ENCODE peak calls at places on chromosome 10, in six cellular contexts. G is aorta; S is cardiac muscle cell; P is testis; V is psoas muscle; A is effector memory CD4-positive, alpha-beta T cell. M is an unnamed sample. For H3K9me3, the result is how much of the 10 kb centered on the place peaks cover.

GRCh38 chr10:56537984-56538383 is 176.9 kb upstream of the ZWINT start:
- DNase-seq in G (no peak), S (no peak), P (no peak), V (no peak), A (no peak), M (no peak)

GRCh38 chr10:49783645-49784044 is 21.5 kb upstream of the OGDHL start:
- DNase-seq in G (no peak), S (peak), P (no peak), V (no peak), A (no peak), M (no peak)

GRCh38 chr10:49161411-49161997 is 26.7 kb downstream of the TMEM273 start:
- DNase-seq in G (no peak), S (peak), P (peak), V (no peak), A (no peak), M (no peak)

GRCh38 chr10:7345717-7346116 is 65.1 kb downstream of the SFMBT2 start:
- DNase-seq in G (no peak), S (no peak), P (no peak), V (no peak), A (no peak), M (no peak)

GRCh38 chr10:46304671-46305429 is 18.1 kb downstream of the ANTXRL start:
- DNase-seq in G (peak), S (no peak), P (no peak), V (no peak), A (no peak), M (no peak)

GRCh38 chr10:70558871-70559810 is 43.4 kb downstream of the PRF1 start:
- DNase-seq in G (peak), S (peak), P (peak), V (peak), A (peak), M (peak)

GRCh38 chr10:31011660-31012022 is 20.0 kb downstream of the ZNF438 start:
- DNase-seq in G (no peak), S (no peak), P (no peak), V (no peak), A (no peak), M (no peak)

GRCh38 chr10:104333728-104334373 is 4.4 kb downstream of the ITPRIP start:
- DNase-seq in G (no peak), S (no peak), P (peak), V (no peak), A (no peak), M (no peak)

GRCh38 chr10:88293073-88293472 is 290.0 kb downstream of the RNLS start:
- DNase-seq in G (no peak), S (no peak), P (no peak), V (no peak), A (no peak), M (no peak)

GRCh38 chr10:131848741-131849590 is 51.8 kb upstream of the PPP2R2D start:
- DNase-seq in G (peak), S (no peak), P (no peak), V (peak), A (no peak), M (no peak)

GRCh38 chr10:12181065-12181775 is 14.5 kb downstream of the NUDT5 start:
- DNase-seq in G (no peak), S (no peak), P (no peak), V (no peak), A (peak), M (no peak)

GRCh38 chr10:47207280-47207613 is 92.8 kb upstream of the GDF10 start:
- DNase-seq in G (no peak), S (peak), P (no peak), V (no peak), A (no peak), M (no peak)

GRCh38 chr10:113880236-113880635 is 25.8 kb downstream of the NHLRC2 start:
- DNase-seq in G (no peak), S (no peak), P (no peak), V (no peak), A (no peak), M (no peak)

GRCh38 chr10:68082815-68083395 is 7.8 kb upstream of the HERC4 start:
- DNase-seq in G (no peak), S (no peak), P (no peak), V (no peak), A (no peak), M (no peak)

GRCh38 chr10:24350111-24350921 is 141.4 kb downstream of the KIAA1217 start:
- DNase-seq in G (no peak), S (no peak), P (no peak), V (no peak), A (no peak), M (no peak)

GRCh38 chr10:32890444-32890843 is 67.6 kb downstream of the ITGB1 start:
- DNase-seq in G (no peak), S (no peak), P (no peak), V (no peak), A (no peak), M (no peak)

GRCh38 chr10:649798-650690 is 39.4 kb downstream of the DIP2C start:
- DNase-seq in G (peak), S (no peak), P (no peak), V (no peak), A (no peak), M (no peak)

GRCh38 chr10:111017093-111017492 is 59.7 kb upstream of the ADRA2A start:
- DNase-seq in G (no peak), S (no peak), P (no peak), V (no peak), A (no peak), M (no peak)

GRCh38 chr10:79025113-79025832 is 43.5 kb upstream of the ZMIZ1 start:
- DNase-seq in G (peak), S (peak), P (no peak), V (peak), A (no peak), M (peak)

GRCh38 chr10:96440257-96441125 is 73.2 kb downstream of the TLL2 start:
- DNase-seq in G (no peak), S (no peak), P (no peak), V (no peak), A (no peak), M (peak)

GRCh38 chr10:121076760-121077159 is 225.6 kb downstream of the WDR11 start:
- DNase-seq in G (no peak), S (no peak), P (no peak), V (no peak), A (no peak), M (no peak)

GRCh38 chr10:121078672-121079102 is 227.5 kb downstream of the WDR11 start:
- DNase-seq in G (no peak), S (no peak), P (no peak), V (no peak), A (no peak), M (no peak)

GRCh38 chr10:121079226-121079625 is 228.1 kb downstream of the WDR11 start:
- DNase-seq in G (no peak), S (no peak), P (no peak), V (no peak), A (no peak), M (peak)

GRCh38 chr10:121077331-121077730 is 226.2 kb downstream of the WDR11 start:
- DNase-seq in G (no peak), S (peak), P (no peak), V (peak), A (no peak), M (no peak)

GRCh38 chr10:121078036-121078435 is 226.9 kb downstream of the WDR11 start:
- DNase-seq in G (no peak), S (no peak), P (no peak), V (no peak), A (no peak), M (no peak)
- H3K9me3 ChIP-seq in G (under half), S (under half), P (under half), V (under half), A (under half), M (under half)

GRCh38 chr10:125329056-125329455 is 168.7 kb upstream of the CTBP2 start:
- DNase-seq in G (no peak), S (no peak), P (no peak), V (no peak), A (no peak), M (no peak)

GRCh38 chr10:125332548-125333208 is 172.3 kb upstream of the CTBP2 start:
- DNase-seq in G (no peak), S (no peak), P (no peak), V (no peak), A (no peak), M (no peak)

GRCh38 chr10:125333769-125334168 is 173.4 kb upstream of the CTBP2 start:
- DNase-seq in G (no peak), S (no peak), P (no peak), V (no peak), A (no peak), M (no peak)

GRCh38 chr10:125333209-125333591 is 172.8 kb upstream of the CTBP2 start:
- DNase-seq in G (no peak), S (no peak), P (no peak), V (no peak), A (no peak), M (no peak)

DNA sequence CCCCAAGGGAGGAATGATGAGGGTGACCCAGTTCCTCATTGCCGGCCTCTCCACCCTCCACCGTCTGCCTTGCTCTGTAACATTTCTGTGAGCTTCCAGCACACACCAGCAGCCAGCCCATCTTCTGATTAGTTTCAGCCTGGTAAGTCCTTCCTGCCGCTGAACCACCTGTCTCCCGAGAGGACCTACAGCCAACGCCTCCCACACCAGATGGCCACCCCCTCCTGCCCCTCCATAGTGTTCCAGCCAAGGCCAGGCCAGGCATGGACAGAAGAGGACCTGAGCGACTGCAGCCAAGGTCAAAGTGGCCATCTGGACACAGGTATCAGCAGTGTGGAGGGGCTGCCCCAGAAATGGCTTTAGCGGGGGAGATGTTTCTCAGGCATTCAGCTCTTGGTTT is 170.7 kb upstream of the CTBP2 start:
- DNase-seq in G (no peak), S (no peak), P (no peak), V (no peak), A (no peak), M (peak)
- H3K4me3 ChIP-seq in G (no peak), S (no peak), P (no peak), V (no peak), A (no peak), M (no peak)

GRCh38 chr10:95391164-95391563 is 100.4 kb upstream of the PDLIM1 start:
- DNase-seq in G (no peak), S (no peak), P (no peak), V (no peak), A (no peak), M (no peak)

GRCh38 chr10:95392250-95392584 is 101.4 kb upstream of the PDLIM1 start:
- DNase-seq in G (no peak), S (no peak), P (no peak), V (no peak), A (no peak), M (no peak)

GRCh38 chr10:95392711-95393164 is 101.9 kb upstream of the PDLIM1 start:
- DNase-seq in G (no peak), S (no peak), P (no peak), V (no peak), A (no peak), M (no peak)

GRCh38 chr10:95389982-95390381 is 99.2 kb upstream of the PDLIM1 start:
- DNase-seq in G (no peak), S (no peak), P (no peak), V (no peak), A (no peak), M (no peak)

DNA sequence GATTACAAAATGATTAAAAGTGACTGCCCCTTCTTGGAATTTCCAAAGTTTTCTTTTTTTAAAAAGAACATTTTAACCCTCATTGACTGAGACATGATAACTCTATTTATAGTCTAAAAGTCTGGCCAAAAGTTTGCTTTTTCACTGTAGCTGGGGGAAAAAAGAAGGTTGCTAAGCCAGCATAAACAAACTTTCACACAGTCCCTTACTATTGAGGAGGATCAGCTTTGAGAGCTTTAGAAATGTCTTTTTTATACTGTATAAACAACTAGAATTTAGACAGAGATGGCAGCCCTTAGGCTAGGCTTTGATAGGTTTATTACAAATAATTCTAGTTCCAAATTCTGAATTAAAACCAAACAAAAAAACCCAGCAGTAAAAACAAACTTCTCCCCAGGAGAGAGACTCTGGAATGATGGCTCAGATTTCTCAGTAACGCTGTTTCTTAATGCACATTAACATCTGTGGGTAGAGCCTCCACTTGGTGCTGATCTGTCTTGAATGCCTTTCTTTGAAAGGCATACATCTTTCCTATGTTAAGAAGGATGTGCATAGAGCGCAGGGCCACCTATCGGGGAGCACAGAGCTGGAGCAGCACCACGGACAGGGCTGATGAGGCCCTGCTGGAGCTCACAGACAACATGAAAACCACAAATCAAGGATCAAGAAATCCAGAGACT is 100.9 kb upstream of the PDLIM1 start:
- DNase-seq in G (no peak), S (peak), P (peak), V (no peak), A (no peak), M (no peak)
- H3K27ac ChIP-seq in G (peak), S (no peak), P (no peak), V (peak), A (no peak), M (no peak)

DNA sequence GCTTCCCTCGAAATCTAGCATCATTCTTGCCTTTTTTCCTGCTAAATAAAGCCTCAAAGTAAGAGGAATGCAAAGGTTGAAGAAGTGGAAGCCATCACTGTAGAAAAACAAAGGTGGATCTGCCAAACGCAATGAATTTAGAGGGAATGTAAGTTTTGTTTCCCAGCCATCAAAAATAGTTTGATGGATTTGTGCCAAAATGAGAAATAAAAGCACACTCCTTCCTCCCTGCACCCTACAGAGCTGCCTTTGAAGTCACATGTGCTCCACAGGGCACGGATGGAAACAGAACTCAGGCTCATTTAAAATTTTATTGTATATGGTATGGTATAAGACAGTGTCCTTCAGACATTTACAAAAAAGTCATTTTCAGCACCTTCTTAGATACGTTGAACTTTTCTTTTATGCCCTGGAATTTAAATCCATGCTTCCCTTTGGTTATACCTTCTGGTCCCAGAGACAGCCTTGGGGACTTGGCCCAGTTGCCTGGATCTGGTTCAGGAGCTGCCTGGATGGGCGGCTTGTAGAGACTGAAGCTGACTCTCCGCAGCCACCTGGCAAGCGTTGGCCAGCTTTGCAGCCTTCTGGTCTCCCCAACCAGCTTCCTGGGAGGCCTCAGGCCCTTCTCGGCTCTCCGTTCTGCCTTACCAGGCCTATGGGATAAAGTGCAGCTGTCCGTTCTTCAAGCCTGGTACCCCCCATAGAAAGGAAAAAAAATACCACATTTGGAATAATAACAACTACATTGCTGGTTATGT is 228.5 kb upstream of the NEBL start:
- DNase-seq in G (peak), S (no peak), P (no peak), V (no peak), A (no peak), M (no peak)
- H3K9me3 ChIP-seq in G (under half), S (under half), P (under half), V (under half), A (under half), M (under half)

GRCh38 chr10:117543999-117544728 is 1.6 kb downstream of the EMX2 start:
- DNase-seq in G (peak), S (no peak), P (no peak), V (no peak), A (no peak), M (no peak)

GRCh38 chr10:117544729-117545140 is 2.2 kb downstream of the EMX2 start:
- DNase-seq in G (peak), S (no peak), P (no peak), V (no peak), A (no peak), M (no peak)

GRCh38 chr10:117546630-117547300 is 4.2 kb downstream of the EMX2 start:
- DNase-seq in G (peak), S (no peak), P (no peak), V (no peak), A (no peak), M (no peak)

GRCh38 chr10:117546020-117546629 is 3.6 kb downstream of the EMX2 start:
- DNase-seq in G (no peak), S (no peak), P (no peak), V (no peak), A (no peak), M (no peak)

GRCh38 chr10:117545141-117546019 is 2.8 kb downstream of the EMX2 start:
- DNase-seq in G (peak), S (no peak), P (no peak), V (no peak), A (no peak), M (no peak)
- H3K4me3 ChIP-seq in G (no peak), S (no peak), P (peak), V (peak), A (no peak), M (peak)

GRCh38 chr10:78009662-78010061 is 19.7 kb downstream of the POLR3A start:
- DNase-seq in G (no peak), S (no peak), P (no peak), V (no peak), A (no peak), M (no peak)

GRCh38 chr10:78007172-78007571 is 22.1 kb downstream of the POLR3A start:
- DNase-seq in G (no peak), S (no peak), P (no peak), V (no peak), A (no peak), M (no peak)

GRCh38 chr10:78011065-78011464 is 18.2 kb downstream of the POLR3A start:
- DNase-seq in G (no peak), S (no peak), P (no peak), V (no peak), A (no peak), M (no peak)

GRCh38 chr10:78013564-78013963 is 15.8 kb downstream of the POLR3A start:
- DNase-seq in G (no peak), S (no peak), P (no peak), V (no peak), A (no peak), M (no peak)

DNA sequence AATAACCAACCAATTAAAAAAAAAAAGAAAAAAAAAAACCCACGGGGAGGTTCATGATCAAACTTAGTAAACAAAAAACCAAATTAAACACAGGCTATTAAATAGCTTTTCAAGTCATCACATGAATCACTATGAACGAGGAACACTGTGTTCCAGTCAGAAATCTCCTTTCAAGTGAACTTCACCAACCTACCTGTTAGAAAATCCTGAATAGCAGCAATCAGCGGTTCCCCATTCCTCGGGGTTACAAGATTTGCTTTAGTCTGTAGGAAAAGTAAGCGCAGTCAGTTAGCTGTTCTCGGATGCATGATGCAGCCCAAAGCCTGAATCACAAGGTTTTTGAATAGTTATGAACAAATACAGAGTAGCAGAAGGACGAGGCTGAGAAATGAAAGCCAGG is 19.0 kb downstream of the POLR3A start:
- DNase-seq in G (no peak), S (no peak), P (no peak), V (no peak), A (no peak), M (no peak)
- H3K27ac ChIP-seq in G (no peak), S (no peak), P (no peak), V (no peak), A (no peak), M (no peak)